ENCODE peak calls at places on chromosomes 1 and 21, in seven cellular contexts. M, X, F, J, A, S and O are unnamed samples.

GRCh38 chr1:238621405-238621804 is 730.7 kb upstream of the ZP4 start:
- DNase-seq in J (no peak), A (no peak), X (no peak), S (no peak), F (no peak), M (no peak), O (no peak)

GRCh38 chr1:180542113-180542512 is 16.7 kb upstream of the OVAAL start:
- DNase-seq in S (no peak), J (no peak), A (no peak), M (no peak), X (no peak), F (no peak), O (no peak)

GRCh38 chr1:221169447-221169889 is 290.2 kb downstream of the HLX start:
- DNase-seq in S (no peak), A (no peak), J (no peak), X (no peak), M (no peak), F (no peak), O (no peak)

GRCh38 chr1:224867715-224868114 is 61.8 kb upstream of the DNAH14 start:
- DNase-seq in X (no peak), A (no peak), J (no peak), S (no peak), F (no peak), M (no peak), O (no peak)

GRCh38 chr1:109270623-109271317 is 12.2 kb downstream of the PSRC1 start:
- DNase-seq in A (no peak), J (no peak), F (no peak), S (no peak), X (no peak), M (no peak), O (no peak)

GRCh38 chr1:200610846-200611245 is 9.7 kb downstream of the KIF14 start:
- DNase-seq in S (no peak), J (no peak), A (no peak), M (no peak), X (no peak), F (no peak), O (no peak)

GRCh38 chr1:176533020-176533419 is 70.0 kb downstream of the PAPPA2 start:
- DNase-seq in A (no peak), M (no peak), X (no peak), F (no peak), J (no peak), S (no peak), O (no peak)

GRCh38 chr1:151491641-151492040 is 19.5 kb upstream of the CGN start:
- DNase-seq in A (no peak), F (no peak), X (no peak), M (no peak), J (no peak), S (no peak), O (no peak)

GRCh38 chr1:173224280-173224886 is 17.3 kb upstream of the TNFSF4 start:
- DNase-seq in S (no peak), X (no peak), A (no peak), J (no peak), M (no peak), F (no peak), O (no peak)

GRCh38 chr21:45020629-45021427 is 53.6 kb upstream of the ADARB1 start:
- DNase-seq in A (no peak), M (no peak), X (no peak), J (no peak), F (no peak), S (no peak), O (no peak)

GRCh38 chr1:17014671-17015567 is 3.2 kb upstream of the ATP13A2 start:
- DNase-seq in F (no peak), J (no peak), S (no peak), A (no peak), M (no peak), X (no peak), O (no peak)

GRCh38 chr1:211925016-211925415 is 94.5 kb upstream of the LPGAT1 start:
- DNase-seq in M (no peak), F (no peak), X (no peak), J (no peak), A (no peak), S (peak), O (no peak)

GRCh38 chr1:28354121-28354520 is 15.4 kb upstream of the PHACTR4 start:
- DNase-seq in M (no peak), F (no peak), A (no peak), X (no peak), S (no peak), J (no peak), O (no peak)

GRCh38 chr1:167800241-167800640 is 78.5 kb downstream of the MPZL1 start:
- DNase-seq in A (no peak), F (no peak), S (no peak), X (no peak), M (no peak), J (no peak), O (no peak)

GRCh38 chr1:67771152-67771551 is 62.1 kb downstream of the GNG12 start:
- DNase-seq in J (no peak), S (peak), A (no peak), X (no peak), M (no peak), F (no peak), O (no peak)

GRCh38 chr21:37509802-37510393 is 143.3 kb downstream of the DYRK1A start:
- DNase-seq in S (peak), A (no peak), J (no peak), X (no peak), F (no peak), M (no peak), O (no peak)

GRCh38 chr1:224623310-224623714 is 7.2 kb downstream of the CNIH3 start:
- DNase-seq in M (no peak), A (peak), S (no peak), J (no peak), X (no peak), F (no peak), O (no peak)

GRCh38 chr1:198772626-198773025 is 133.8 kb downstream of the PTPRC start:
- DNase-seq in F (no peak), M (no peak), J (no peak), X (no peak), A (no peak), S (no peak), O (no peak)

GRCh38 chr1:58732087-58732486 is 32.2 kb upstream of the MYSM1 start:
- DNase-seq in S (no peak), A (no peak), M (no peak), X (no peak), F (no peak), J (no peak), O (no peak)

GRCh38 chr1:952201-952600 is 6.9 kb downstream of the NOC2L start:
- DNase-seq in F (no peak), A (no peak), J (no peak), S (no peak), M (no peak), X (no peak), O (no peak)

GRCh38 chr1:950268-950667 is 8.8 kb downstream of the NOC2L start:
- DNase-seq in X (no peak), M (no peak), A (no peak), J (no peak), F (no peak), S (no peak), O (no peak)

GRCh38 chr1:950881-951280 is 8.2 kb downstream of the NOC2L start:
- DNase-seq in A (no peak), F (no peak), X (no peak), J (no peak), M (no peak), S (no peak), O (no peak)

GRCh38 chr1:952603-953002 is 6.5 kb downstream of the NOC2L start:
- DNase-seq in F (no peak), M (no peak), A (no peak), X (no peak), S (no peak), J (no peak), O (no peak)

GRCh38 chr1:951364-951763 is 7.7 kb downstream of the NOC2L start:
- DNase-seq in X (no peak), F (no peak), J (no peak), S (no peak), A (no peak), M (no peak), O (no peak)
- TF ChIP-seq CTCF in X (peak), F (no peak), J (peak), S (peak), A (no peak), M (peak), O (no peak)

DNA sequence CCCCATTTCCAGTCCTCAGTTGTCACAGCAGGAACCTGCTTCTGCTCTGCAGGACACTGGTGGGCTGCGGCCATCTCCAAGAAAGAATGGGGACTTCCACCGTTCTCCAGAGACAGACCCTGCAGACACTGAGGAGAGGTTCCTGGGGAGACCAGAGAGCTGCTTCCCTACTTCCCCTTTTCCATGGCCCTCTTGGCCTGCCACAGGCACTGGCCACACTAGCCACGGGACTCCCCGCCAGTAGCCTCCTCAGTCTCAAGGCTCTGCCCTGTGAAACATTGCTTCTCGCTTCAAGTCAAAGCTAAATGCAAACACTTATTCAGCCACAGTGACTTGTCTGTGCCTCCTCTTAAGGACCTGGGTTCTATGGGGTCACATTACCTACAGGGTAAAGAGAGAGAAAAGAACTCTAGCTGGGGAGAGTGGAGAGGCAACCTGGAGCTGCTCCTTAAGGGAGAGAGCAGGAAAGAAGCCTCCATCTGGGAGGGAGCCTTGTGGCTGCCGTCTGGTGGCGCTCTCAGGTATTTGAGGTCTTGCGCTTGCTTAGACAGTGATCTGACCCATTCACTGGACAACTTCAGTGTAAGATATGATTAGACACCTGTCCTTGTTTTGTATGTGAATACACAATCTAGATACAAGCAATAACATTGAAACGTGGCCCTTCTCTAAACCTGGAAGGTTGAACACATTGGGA is 5.4 kb upstream of the SLAMF8 start:
- DNase-seq in J (no peak), F (no peak), A (no peak), S (peak), M (no peak), X (no peak), O (no peak)
- TF ChIP-seq REST in J (no peak), F (no peak), A (no peak), S (no peak), M (no peak), X (no peak), O (no peak)

GRCh38 chr21:46122241-46122671 is 24.3 kb downstream of the COL6A2 start:
- DNase-seq in A (no peak), M (no peak), J (no peak), F (no peak), S (no peak), X (peak), O (no peak)
- TF ChIP-seq CTCF in A (no peak), M (no peak), J (no peak), F (no peak), S (no peak), X (no peak), O (no peak)

GRCh38 chr1:161958425-161958824 is 65.2 kb downstream of the OLFML2B start:
- DNase-seq in A (no peak), S (no peak), J (no peak), X (no peak), F (no peak), M (no peak), O (no peak)
- TF ChIP-seq REST in A (no peak), S (no peak), J (no peak), X (no peak), F (no peak), M (no peak), O (no peak)

DNA sequence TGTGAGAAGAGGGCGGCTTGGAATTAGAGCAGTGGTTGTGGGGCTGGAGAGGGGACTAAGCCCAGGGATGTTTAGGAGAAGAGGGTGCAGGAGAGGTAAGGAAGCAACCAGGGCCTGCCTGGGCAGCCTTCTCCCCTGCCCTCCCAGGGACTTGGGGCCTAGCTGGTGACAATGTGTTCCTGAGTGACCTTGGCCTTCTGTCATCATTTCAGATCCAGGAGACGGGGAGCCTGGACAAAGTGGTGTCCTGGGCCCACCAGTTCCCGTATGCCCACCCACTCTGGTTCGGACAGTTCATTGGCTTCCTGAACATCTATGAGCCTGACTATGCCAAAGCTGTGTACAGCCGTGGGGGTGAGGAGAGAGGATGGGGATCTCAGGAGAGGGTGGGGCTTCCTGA is 11.8 kb downstream of the CYP4B1 start:
- DNase-seq in A (no peak), S (no peak), J (no peak), M (no peak), X (no peak), F (no peak), O (no peak)
- TF ChIP-seq CTCF in A (no peak), S (no peak), J (no peak), M (no peak), X (no peak), F (no peak), O (no peak)

DNA sequence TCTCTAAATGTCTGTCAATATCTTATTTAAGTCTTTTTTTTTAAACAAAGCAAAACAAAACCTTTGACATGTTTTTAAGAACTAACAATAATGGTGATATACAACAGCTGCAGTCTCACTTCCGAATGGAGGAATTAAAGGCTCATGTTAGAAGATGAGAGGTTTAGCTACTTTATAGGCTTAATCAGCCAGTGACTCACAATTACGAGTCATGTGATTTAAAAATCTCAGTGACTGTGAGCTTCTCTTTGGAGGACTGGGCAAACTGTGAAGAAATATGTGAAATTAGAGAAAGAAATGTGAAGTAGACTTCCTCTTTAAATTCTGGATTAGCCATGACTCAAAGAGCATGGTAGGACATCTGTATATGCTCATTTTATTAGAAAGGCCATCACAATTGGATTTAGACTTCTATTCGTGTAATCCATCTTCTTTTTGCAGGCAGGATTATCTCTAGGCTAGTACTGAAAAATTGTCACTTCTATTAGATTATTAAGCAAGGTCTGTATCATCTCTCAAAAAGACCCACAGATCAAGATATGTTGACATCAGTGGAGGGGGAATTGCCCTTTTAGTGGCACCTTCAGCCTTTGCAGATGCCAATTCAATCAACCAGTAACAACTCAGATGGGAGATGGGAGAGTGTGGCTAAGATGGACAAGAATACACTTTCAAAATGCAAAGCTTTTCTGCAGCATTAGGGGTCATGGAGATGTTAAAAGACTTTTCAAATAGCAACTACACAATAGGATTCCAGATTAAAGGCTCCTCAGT is 28.6 kb downstream of the KCNA3 start:
- DNase-seq in X (no peak), F (no peak), A (no peak), S (no peak), J (no peak), M (no peak), O (peak)
- TF ChIP-seq REST in X (no peak), F (no peak), A (no peak), S (no peak), J (no peak), M (no peak), O (no peak)

GRCh38 chr1:241847796-241848668 is at the start of gene EXO1:
- DNase-seq in J (peak), F (peak), X (peak), A (peak), M (peak), S (peak), O (peak)
- TF ChIP-seq CTCF in J (peak), F (peak), X (peak), A (peak), M (peak), S (peak), O (no peak)

GRCh38 chr1:162038624-162039023 is 15.0 kb upstream of the OLFML2B start:
- DNase-seq in M (no peak), S (no peak), F (no peak), X (no peak), J (no peak), A (no peak), O (no peak)

GRCh38 chr1:162040657-162041056 is 17.0 kb upstream of the OLFML2B start:
- DNase-seq in X (no peak), M (peak), J (peak), A (no peak), F (no peak), S (peak), O (peak)

GRCh38 chr1:162035241-162035640 is 11.6 kb upstream of the OLFML2B start:
- DNase-seq in S (no peak), X (no peak), J (no peak), A (no peak), M (peak), F (no peak), O (peak)

GRCh38 chr1:162033445-162033844 is 9.8 kb upstream of the OLFML2B start:
- DNase-seq in F (no peak), A (no peak), J (no peak), X (no peak), S (no peak), M (no peak), O (no peak)

DNA sequence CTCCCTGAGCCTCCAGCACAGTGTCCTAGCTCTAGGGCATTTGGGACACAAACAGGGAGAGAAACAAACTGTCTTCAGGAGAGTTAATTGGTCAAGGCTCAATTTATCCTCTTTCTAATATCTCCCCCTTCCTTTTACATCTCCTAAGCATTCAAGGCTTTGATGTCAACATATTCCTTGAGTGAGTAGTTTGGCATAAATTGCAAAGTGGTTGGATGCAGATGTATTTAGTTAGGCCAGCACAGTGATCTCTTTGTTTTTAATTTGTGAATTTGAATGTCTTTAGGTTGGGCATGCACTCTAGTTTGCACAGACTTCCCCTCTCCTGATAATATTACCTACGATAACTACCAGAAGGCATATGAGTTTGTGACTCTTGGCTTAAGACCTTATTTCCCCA is 12.5 kb upstream of the OLFML2B start:
- DNase-seq in F (no peak), X (no peak), J (no peak), S (no peak), A (no peak), M (no peak), O (no peak)
- TF ChIP-seq REST in F (no peak), X (no peak), J (no peak), S (no peak), A (no peak), M (no peak), O (no peak)

GRCh38 chr1:13809461-13810159 is 109.6 kb downstream of the PRDM2 start:
- DNase-seq in J (no peak), X (no peak), M (no peak), A (no peak), F (no peak), S (peak), O (no peak)

GRCh38 chr1:13812456-13813397 is 112.7 kb downstream of the PRDM2 start:
- DNase-seq in M (no peak), X (no peak), F (no peak), A (no peak), J (peak), S (no peak), O (no peak)

GRCh38 chr1:13816016-13816760 is 116.2 kb downstream of the PRDM2 start:
- DNase-seq in M (no peak), F (no peak), S (no peak), X (no peak), A (no peak), J (no peak), O (no peak)

GRCh38 chr1:13814131-13814530 is 114.1 kb downstream of the PRDM2 start:
- DNase-seq in S (no peak), J (no peak), X (no peak), M (no peak), F (no peak), A (no peak), O (no peak)

DNA sequence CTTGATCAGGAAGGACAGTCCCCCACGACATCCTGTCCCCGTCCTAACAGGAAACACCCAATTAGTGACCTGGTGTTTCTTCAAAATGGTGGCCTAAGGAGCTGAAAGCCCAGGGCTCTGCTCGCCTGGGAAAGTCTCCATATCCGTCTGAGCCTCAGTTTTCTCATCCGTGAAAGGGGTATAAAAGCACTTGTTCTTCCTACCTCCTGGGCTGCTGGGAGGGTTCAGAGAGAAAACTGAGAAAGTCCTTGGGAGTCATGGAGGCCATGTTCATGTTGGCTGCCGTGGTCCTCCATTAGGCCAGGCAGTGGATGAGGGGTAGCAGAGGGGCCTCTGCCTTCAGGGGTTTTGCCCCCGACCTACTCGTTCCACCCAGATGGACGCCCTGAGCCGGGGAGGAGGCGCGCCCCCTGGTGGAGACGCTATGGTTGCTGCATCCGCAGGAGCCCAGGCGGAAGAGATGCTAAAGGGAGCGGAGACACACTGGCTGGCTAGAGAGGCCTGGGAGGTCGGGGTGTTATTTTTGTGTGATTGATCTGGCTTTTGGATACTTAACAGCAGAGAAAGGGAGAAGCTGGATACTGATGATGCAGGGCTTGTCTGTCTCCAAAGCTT is 113.5 kb downstream of the PRDM2 start:
- DNase-seq in M (no peak), S (peak), X (no peak), A (no peak), J (no peak), F (no peak), O (no peak)
- TF ChIP-seq CTCF in M (peak), S (peak), X (no peak), A (peak), J (peak), F (peak), O (no peak)